ENCODE peak calls at places on chromosomes 16 and 17, in five cellular contexts. One of them, this sample, is unnamed.
A peak's percentile ranks its signal among the peaks of the same experiment; 100 is the strongest.

GRCh38 chr16:72189865-72190371 is 18.0 kb upstream of the PMFBP1 start:
- DNase-seq in hepatic stellate cell: peak; percentile 26
- DNase-seq in right cardiac atrium: no peak
- DNase-seq in iPS-NIHi11: no peak
- DNase-seq in activated CD4-positive, alpha-beta T cell treated with anti-CD3 and anti-CD28 coated beads, Interleukin-2, amount 50 U/mL, for 1 hour: no peak
- DNase-seq in this sample: peak; percentile 71

GRCh38 chr17:75361996-75362395 is 43.5 kb downstream of the GRB2 start:
- DNase-seq in hepatic stellate cell: no peak
- DNase-seq in right cardiac atrium: no peak
- DNase-seq in iPS-NIHi11: no peak
- DNase-seq in activated CD4-positive, alpha-beta T cell treated with anti-CD3 and anti-CD28 coated beads, Interleukin-2, amount 50 U/mL, for 1 hour: no peak
- DNase-seq in this sample: no peak

GRCh38 chr17:42531455-42532354 is 4.3 kb upstream of the NAGLU start:
- DNase-seq in hepatic stellate cell: no peak
- DNase-seq in right cardiac atrium: peak; percentile 89
- DNase-seq in iPS-NIHi11: peak; percentile 69
- DNase-seq in activated CD4-positive, alpha-beta T cell treated with anti-CD3 and anti-CD28 coated beads, Interleukin-2, amount 50 U/mL, for 1 hour: peak; percentile 47
- DNase-seq in this sample: no peak

GRCh38 chr17:30716461-30717289 is 107.8 kb downstream of the CRLF3 start:
- DNase-seq in hepatic stellate cell: no peak
- DNase-seq in right cardiac atrium: no peak
- DNase-seq in iPS-NIHi11: no peak
- DNase-seq in activated CD4-positive, alpha-beta T cell treated with anti-CD3 and anti-CD28 coated beads, Interleukin-2, amount 50 U/mL, for 1 hour: no peak
- DNase-seq in this sample: no peak

GRCh38 chr17:29929006-29929543 is 953 bp downstream of the SSH2 start:
- DNase-seq in hepatic stellate cell: no peak
- DNase-seq in right cardiac atrium: no peak
- DNase-seq in iPS-NIHi11: peak; percentile 33
- DNase-seq in activated CD4-positive, alpha-beta T cell treated with anti-CD3 and anti-CD28 coated beads, Interleukin-2, amount 50 U/mL, for 1 hour: peak; percentile 14
- DNase-seq in this sample: no peak

GRCh38 chr17:21573961-21574610 is 118.2 kb upstream of the KCNJ18 start:
- DNase-seq in hepatic stellate cell: no peak
- DNase-seq in right cardiac atrium: peak; percentile 92
- DNase-seq in iPS-NIHi11: no peak
- DNase-seq in activated CD4-positive, alpha-beta T cell treated with anti-CD3 and anti-CD28 coated beads, Interleukin-2, amount 50 U/mL, for 1 hour: peak; percentile 30
- DNase-seq in this sample: no peak

GRCh38 chr16:12182202-12182601 is 205.7 kb downstream of the SNX29 start:
- DNase-seq in hepatic stellate cell: no peak
- DNase-seq in right cardiac atrium: no peak
- DNase-seq in iPS-NIHi11: no peak
- DNase-seq in activated CD4-positive, alpha-beta T cell treated with anti-CD3 and anti-CD28 coated beads, Interleukin-2, amount 50 U/mL, for 1 hour: no peak
- DNase-seq in this sample: no peak

GRCh38 chr17:3740611-3741073 is 16.9 kb downstream of the HASPIN start:
- DNase-seq in hepatic stellate cell: no peak
- DNase-seq in right cardiac atrium: no peak
- DNase-seq in iPS-NIHi11: no peak
- DNase-seq in activated CD4-positive, alpha-beta T cell treated with anti-CD3 and anti-CD28 coated beads, Interleukin-2, amount 50 U/mL, for 1 hour: no peak
- DNase-seq in this sample: no peak

GRCh38 chr16:75320435-75320834 is 69.0 kb upstream of the BCAR1 start:
- DNase-seq in hepatic stellate cell: no peak
- DNase-seq in right cardiac atrium: no peak
- DNase-seq in iPS-NIHi11: no peak
- DNase-seq in activated CD4-positive, alpha-beta T cell treated with anti-CD3 and anti-CD28 coated beads, Interleukin-2, amount 50 U/mL, for 1 hour: no peak
- DNase-seq in this sample: no peak

GRCh38 chr17:47649972-47650524 is 329 bp downstream of the KPNB1 start:
- DNase-seq in hepatic stellate cell: no peak
- DNase-seq in right cardiac atrium: no peak
- DNase-seq in iPS-NIHi11: no peak
- DNase-seq in activated CD4-positive, alpha-beta T cell treated with anti-CD3 and anti-CD28 coated beads, Interleukin-2, amount 50 U/mL, for 1 hour: no peak
- DNase-seq in this sample: no peak

GRCh38 chr17:14919580-14920160 is 345.5 kb downstream of the PMP22 start:
- DNase-seq in hepatic stellate cell: no peak
- DNase-seq in right cardiac atrium: no peak
- DNase-seq in iPS-NIHi11: no peak
- DNase-seq in activated CD4-positive, alpha-beta T cell treated with anti-CD3 and anti-CD28 coated beads, Interleukin-2, amount 50 U/mL, for 1 hour: no peak
- DNase-seq in this sample: no peak

GRCh38 chr16:89653656-89654295 is 3.7 kb downstream of the CHMP1A start:
- DNase-seq in hepatic stellate cell: no peak
- DNase-seq in right cardiac atrium: no peak
- DNase-seq in iPS-NIHi11: no peak
- DNase-seq in activated CD4-positive, alpha-beta T cell treated with anti-CD3 and anti-CD28 coated beads, Interleukin-2, amount 50 U/mL, for 1 hour: no peak
- DNase-seq in this sample: no peak

GRCh38 chr17:82380860-82381702 is 9.5 kb downstream of the UTS2R start:
- DNase-seq in hepatic stellate cell: no peak
- DNase-seq in right cardiac atrium: no peak
- DNase-seq in iPS-NIHi11: no peak
- DNase-seq in activated CD4-positive, alpha-beta T cell treated with anti-CD3 and anti-CD28 coated beads, Interleukin-2, amount 50 U/mL, for 1 hour: no peak
- DNase-seq in this sample: no peak

GRCh38 chr17:50258647-50259483 is 15.4 kb upstream of the TMEM92 start:
- DNase-seq in hepatic stellate cell: peak; percentile 37
- DNase-seq in right cardiac atrium: no peak
- DNase-seq in iPS-NIHi11: no peak
- DNase-seq in activated CD4-positive, alpha-beta T cell treated with anti-CD3 and anti-CD28 coated beads, Interleukin-2, amount 50 U/mL, for 1 hour: no peak
- DNase-seq in this sample: no peak

GRCh38 chr17:68239967-68240366 is 7.9 kb upstream of the AMZ2 start:
- DNase-seq in hepatic stellate cell: no peak
- DNase-seq in right cardiac atrium: no peak
- DNase-seq in iPS-NIHi11: no peak
- DNase-seq in activated CD4-positive, alpha-beta T cell treated with anti-CD3 and anti-CD28 coated beads, Interleukin-2, amount 50 U/mL, for 1 hour: no peak
- DNase-seq in this sample: no peak

GRCh38 chr17:36147601-36148000 is 28.8 kb downstream of the TBC1D3B start:
- DNase-seq in hepatic stellate cell: no peak
- DNase-seq in right cardiac atrium: no peak
- DNase-seq in iPS-NIHi11: no peak
- DNase-seq in activated CD4-positive, alpha-beta T cell treated with anti-CD3 and anti-CD28 coated beads, Interleukin-2, amount 50 U/mL, for 1 hour: no peak
- DNase-seq in this sample: no peak

GRCh38 chr17:45294506-45294905 is 22.3 kb downstream of the MAP3K14 start:
- DNase-seq in hepatic stellate cell: peak; percentile 84
- DNase-seq in right cardiac atrium: no peak
- DNase-seq in iPS-NIHi11: no peak
- DNase-seq in activated CD4-positive, alpha-beta T cell treated with anti-CD3 and anti-CD28 coated beads, Interleukin-2, amount 50 U/mL, for 1 hour: no peak
- DNase-seq in this sample: peak; percentile 72

GRCh38 chr17:73226556-73227172 is 33.8 kb downstream of the COG1 start:
- DNase-seq in hepatic stellate cell: no peak
- DNase-seq in right cardiac atrium: no peak
- DNase-seq in iPS-NIHi11: no peak
- DNase-seq in activated CD4-positive, alpha-beta T cell treated with anti-CD3 and anti-CD28 coated beads, Interleukin-2, amount 50 U/mL, for 1 hour: no peak
- DNase-seq in this sample: no peak

GRCh38 chr17:67253379-67253778 is 8.4 kb upstream of the HELZ start:
- DNase-seq in hepatic stellate cell: no peak
- DNase-seq in right cardiac atrium: no peak
- DNase-seq in iPS-NIHi11: no peak
- DNase-seq in activated CD4-positive, alpha-beta T cell treated with anti-CD3 and anti-CD28 coated beads, Interleukin-2, amount 50 U/mL, for 1 hour: no peak
- DNase-seq in this sample: no peak

GRCh38 chr16:8572919-8573724 is 17.2 kb downstream of the TMEM114 start:
- DNase-seq in hepatic stellate cell: no peak
- DNase-seq in right cardiac atrium: no peak
- DNase-seq in iPS-NIHi11: peak; percentile 38
- DNase-seq in activated CD4-positive, alpha-beta T cell treated with anti-CD3 and anti-CD28 coated beads, Interleukin-2, amount 50 U/mL, for 1 hour: no peak
- DNase-seq in this sample: no peak

GRCh38 chr17:18318771-18319450 is 3.8 kb downstream of the SMCR8 start:
- DNase-seq in hepatic stellate cell: no peak
- DNase-seq in right cardiac atrium: no peak
- DNase-seq in iPS-NIHi11: no peak
- DNase-seq in activated CD4-positive, alpha-beta T cell treated with anti-CD3 and anti-CD28 coated beads, Interleukin-2, amount 50 U/mL, for 1 hour: no peak
- DNase-seq in this sample: no peak

GRCh38 chr16:54026456-54026855 is 260.1 kb downstream of the IRX3 start:
- DNase-seq in hepatic stellate cell: no peak
- DNase-seq in right cardiac atrium: no peak
- DNase-seq in iPS-NIHi11: no peak
- DNase-seq in activated CD4-positive, alpha-beta T cell treated with anti-CD3 and anti-CD28 coated beads, Interleukin-2, amount 50 U/mL, for 1 hour: no peak
- DNase-seq in this sample: no peak

GRCh38 chr16:28915181-28915580 is 9.9 kb downstream of the RABEP2 start:
- DNase-seq in hepatic stellate cell: peak; percentile 66
- DNase-seq in right cardiac atrium: no peak
- DNase-seq in iPS-NIHi11: no peak
- DNase-seq in activated CD4-positive, alpha-beta T cell treated with anti-CD3 and anti-CD28 coated beads, Interleukin-2, amount 50 U/mL, for 1 hour: no peak
- DNase-seq in this sample: peak; percentile 60

GRCh38 chr17:39926588-39927100 is 757 bp downstream of the ORMDL3 start:
- DNase-seq in hepatic stellate cell: peak; percentile 46
- DNase-seq in right cardiac atrium: peak; percentile 78
- DNase-seq in iPS-NIHi11: peak; percentile 75
- DNase-seq in activated CD4-positive, alpha-beta T cell treated with anti-CD3 and anti-CD28 coated beads, Interleukin-2, amount 50 U/mL, for 1 hour: peak; percentile 54
- DNase-seq in this sample: no peak

GRCh38 chr16:21217121-21217520 is 5.7 kb upstream of the ZP2 start:
- DNase-seq in hepatic stellate cell: no peak
- DNase-seq in right cardiac atrium: no peak
- DNase-seq in iPS-NIHi11: no peak
- DNase-seq in activated CD4-positive, alpha-beta T cell treated with anti-CD3 and anti-CD28 coated beads, Interleukin-2, amount 50 U/mL, for 1 hour: no peak
- DNase-seq in this sample: no peak

This sample was measured in HS-27A.